ENCODE peak calls at places on chromosomes 7 and 10, in five cellular contexts. M is M059J, W is Daoy, K is fibroblast of lung, O is heart left ventricle. S is an unnamed sample.

GRCh38 chr7:133511242-133511641 is 258.4 kb downstream of the EXOC4 start:
- DNase-seq in O (no peak), W (no peak), K (no peak), M (no peak), S (no peak)

GRCh38 chr10:45624724-45625123 is 47.8 kb downstream of the ZFAND4 start:
- DNase-seq in K (no peak), O (no peak), M (no peak), W (no peak), S (no peak)

GRCh38 chr7:80449841-80450240 is 62.0 kb downstream of the GNAT3 start:
- DNase-seq in O (no peak), M (no peak), W (no peak), K (no peak), S (no peak)

GRCh38 chr7:123787227-123788007 is 38.6 kb upstream of the WASL start:
- DNase-seq in O (no peak), K (no peak), W (no peak), M (peak), S (no peak)

GRCh38 chr10:77898323-77899079 is 28.1 kb downstream of the DLG5 start:
- DNase-seq in O (no peak), W (no peak), K (no peak), M (peak), S (no peak)

GRCh38 chr7:8065356-8065813 is 96.8 kb downstream of the GLCCI1 start:
- DNase-seq in K (peak), O (no peak), M (peak), W (peak), S (peak)

GRCh38 chr7:30276203-30276900 is 8.0 kb upstream of the ZNRF2 start:
- DNase-seq in M (peak), O (no peak), K (peak), W (peak), S (peak)

GRCh38 chr10:72227826-72228225 is 11.8 kb upstream of the ASCC1 start:
- DNase-seq in O (no peak), M (no peak), K (no peak), W (no peak), S (no peak)

GRCh38 chr10:117617664-117618063 is 75.1 kb downstream of the EMX2 start:
- DNase-seq in K (no peak), M (no peak), W (no peak), O (no peak), S (no peak)

GRCh38 chr7:73885975-73886798 is 25.2 kb downstream of the TMEM270 start:
- DNase-seq in M (peak), W (peak), O (peak), K (peak), S (peak)

GRCh38 chr10:98488669-98489430 is 42.1 kb upstream of the HPS1 start:
- DNase-seq in K (no peak), W (no peak), M (no peak), O (no peak), S (no peak)

GRCh38 chr10:11446133-11446532 is 165.3 kb downstream of the USP6NL start:
- DNase-seq in M (no peak), O (no peak), K (no peak), W (no peak), S (no peak)

GRCh38 chr10:6313107-6313895 is 110.6 kb downstream of the PFKFB3 start:
- DNase-seq in K (peak), M (no peak), O (no peak), W (no peak), S (no peak)

GRCh38 chr10:34731885-34732701 is 83.0 kb downstream of the PARD3 start:
- DNase-seq in K (peak), W (no peak), O (no peak), M (peak), S (peak)

GRCh38 chr7:79787101-79787500 is 333.6 kb upstream of the MAGI2 start:
- DNase-seq in O (no peak), W (no peak), M (no peak), K (no peak), S (no peak)

GRCh38 chr7:33101916-33102315 is 7.3 kb downstream of the RP9 start:
- DNase-seq in K (peak), O (no peak), M (no peak), W (no peak), S (no peak)

GRCh38 chr7:108358553-108358952 is 97.7 kb downstream of the NRCAM start:
- DNase-seq in W (peak), K (peak), O (no peak), M (peak), S (peak)

GRCh38 chr10:5547934-5548660 is 23.3 kb downstream of the CALML3 start:
- DNase-seq in M (peak), W (peak), K (no peak), O (peak), S (peak)

GRCh38 chr7:48046458-48046857 is 11.1 kb downstream of the C7orf57 start:
- DNase-seq in M (no peak), O (no peak), W (no peak), K (no peak), S (no peak)

GRCh38 chr10:124354411-124355382 is 64.0 kb downstream of the OAT start:
- DNase-seq in W (peak), O (peak), K (peak), M (peak), S (peak)

GRCh38 chr7:158323741-158324396 is 263.8 kb downstream of the PTPRN2 start:
- DNase-seq in M (no peak), K (no peak), O (no peak), W (no peak), S (no peak)

GRCh38 chr10:60310746-60311145 is 78.9 kb downstream of the ANK3 start:
- DNase-seq in M (peak), W (no peak), K (no peak), O (no peak), S (no peak)

GRCh38 chr7:18216270-18216669 is 188.6 kb upstream of the PRPS1L1 start:
- DNase-seq in K (no peak), W (no peak), O (no peak), M (no peak), S (no peak)

GRCh38 chr7:19116121-19117080 is 1.0 kb downstream of the TWIST1 start:
- DNase-seq in K (peak), O (peak), M (peak), W (peak), S (no peak)

GRCh38 chr7:47291461-47292051 is 290.4 kb downstream of the TNS3 start:
- DNase-seq in M (peak), O (no peak), W (peak), K (peak), S (peak)

GRCh38 chr7:87339373-87339897 is 6.0 kb upstream of the CROT start:
- DNase-seq in O (no peak), K (no peak), M (no peak), W (no peak), S (no peak)

GRCh38 chr10:8453587-8453986 is 399.1 kb downstream of the GATA3 start:
- DNase-seq in O (peak), W (peak), M (peak), K (no peak), S (peak)

GRCh38 chr7:157211710-157212109 is 73.0 kb downstream of the UBE3C start:
- DNase-seq in K (peak), W (peak), O (no peak), M (no peak), S (peak)

GRCh38 chr7:138625084-138625848 is 75.9 kb downstream of the SVOPL start:
- DNase-seq in K (no peak), W (no peak), M (no peak), O (no peak), S (no peak)

GRCh38 chr10:56317603-56318002 is 43.5 kb downstream of the ZWINT start:
- DNase-seq in W (no peak), K (no peak), O (no peak), M (no peak), S (no peak)

GRCh38 chr10:103685880-103686669 is 169.3 kb downstream of the SH3PXD2A start:
- DNase-seq in W (no peak), K (peak), O (peak), M (peak), S (peak)

GRCh38 chr7:95491634-95492314 is 6.0 kb downstream of the ASB4 start:
- DNase-seq in O (no peak), W (peak), M (peak), K (no peak), S (no peak)

GRCh38 chr10:48470893-48471805 is 133.7 kb downstream of the ARHGAP22 start:
- DNase-seq in W (no peak), O (no peak), M (peak), K (peak), S (no peak)

GRCh38 chr7:30159153-30159552 is 24.4 kb downstream of the MTURN start:
- DNase-seq in M (no peak), W (no peak), O (no peak), K (no peak), S (no peak)

GRCh38 chr7:42972703-42973500 is 40.7 kb downstream of the MRPL32 start:
- DNase-seq in M (peak), W (peak), O (no peak), K (peak), S (peak)

GRCh38 chr7:24714676-24715010 is 42.6 kb downstream of the GSDME start:
- DNase-seq in O (no peak), M (no peak), W (no peak), K (no peak), S (no peak)

GRCh38 chr10:50511512-50512213 is 112.1 kb downstream of the SGMS1 start:
- DNase-seq in K (peak), O (no peak), W (peak), M (peak), S (no peak)

GRCh38 chr10:123496336-123496735 is 169.8 kb upstream of the GPR26 start:
- DNase-seq in K (no peak), O (no peak), W (peak), M (no peak), S (no peak)

GRCh38 chr7:1234794-1235500 is 2.3 kb downstream of the UNCX start:
- DNase-seq in K (no peak), M (no peak), W (peak), O (peak), S (no peak)